ENCODE peak calls at places on chromosomes 6 and 20, in eight cellular contexts. One of them, this sample, is unnamed.

GRCh38 chr20:24640686-24641085 is 171.3 kb downstream of the SYNDIG1 start:
- DNase-seq in mesothelial cell of epicardium: no peak
- DNase-seq in AG04450: no peak
- DNase-seq in HL-60: no peak
- DNase-seq in AG09309: no peak
- DNase-seq in astrocyte of the spinal cord: no peak
- DNase-seq in progenitor cell of endocrine pancreas: no peak
- DNase-seq in brain microvascular endothelial cell: no peak
- DNase-seq in this sample: no peak

GRCh38 chr6:67393356-67393755 is 1241.7 kb upstream of the ADGRB3 start:
- DNase-seq in brain microvascular endothelial cell: peak
- DNase-seq in progenitor cell of endocrine pancreas: no peak
- DNase-seq in HL-60: no peak
- DNase-seq in AG04450: no peak
- DNase-seq in AG09309: no peak
- DNase-seq in mesothelial cell of epicardium: no peak
- DNase-seq in astrocyte of the spinal cord: no peak
- DNase-seq in this sample: no peak

GRCh38 chr20:23225407-23226060 is 125.1 kb upstream of the NXT1 start:
- DNase-seq in brain microvascular endothelial cell: peak
- DNase-seq in AG09309: peak
- DNase-seq in AG04450: peak
- DNase-seq in mesothelial cell of epicardium: no peak
- DNase-seq in HL-60: peak
- DNase-seq in progenitor cell of endocrine pancreas: no peak
- DNase-seq in astrocyte of the spinal cord: peak
- DNase-seq in this sample: no peak

GRCh38 chr20:44084439-44084838 is 102.5 kb downstream of the JPH2 start:
- DNase-seq in AG09309: no peak
- DNase-seq in astrocyte of the spinal cord: no peak
- DNase-seq in HL-60: no peak
- DNase-seq in progenitor cell of endocrine pancreas: no peak
- DNase-seq in mesothelial cell of epicardium: no peak
- DNase-seq in AG04450: no peak
- DNase-seq in brain microvascular endothelial cell: no peak
- DNase-seq in this sample: no peak

GRCh38 chr6:35736293-35736894 is 438 bp upstream of the ARMC12 start:
- DNase-seq in AG09309: no peak
- DNase-seq in astrocyte of the spinal cord: peak
- DNase-seq in AG04450: no peak
- DNase-seq in mesothelial cell of epicardium: peak
- DNase-seq in HL-60: no peak
- DNase-seq in progenitor cell of endocrine pancreas: peak
- DNase-seq in brain microvascular endothelial cell: peak
- DNase-seq in this sample: peak

GRCh38 chr20:34579191-34579661 is 20.7 kb downstream of the MAP1LC3A start:
- DNase-seq in progenitor cell of endocrine pancreas: no peak
- DNase-seq in HL-60: no peak
- DNase-seq in mesothelial cell of epicardium: no peak
- DNase-seq in brain microvascular endothelial cell: peak
- DNase-seq in astrocyte of the spinal cord: peak
- DNase-seq in AG04450: no peak
- DNase-seq in AG09309: peak
- DNase-seq in this sample: no peak

GRCh38 chr6:37381579-37381978 is 27.8 kb downstream of the RNF8 start:
- DNase-seq in astrocyte of the spinal cord: peak
- DNase-seq in mesothelial cell of epicardium: no peak
- DNase-seq in brain microvascular endothelial cell: peak
- DNase-seq in HL-60: peak
- DNase-seq in AG09309: peak
- DNase-seq in progenitor cell of endocrine pancreas: peak
- DNase-seq in AG04450: peak
- DNase-seq in this sample: no peak

GRCh38 chr6:24723270-24723669 is 4.3 kb upstream of the C6orf62 start:
- DNase-seq in mesothelial cell of epicardium: no peak
- DNase-seq in astrocyte of the spinal cord: no peak
- DNase-seq in AG09309: no peak
- DNase-seq in AG04450: no peak
- DNase-seq in progenitor cell of endocrine pancreas: no peak
- DNase-seq in brain microvascular endothelial cell: no peak
- DNase-seq in HL-60: no peak
- DNase-seq in this sample: no peak

GRCh38 chr6:100460650-100461204 is 4.0 kb downstream of the SIM1 start:
- DNase-seq in progenitor cell of endocrine pancreas: no peak
- DNase-seq in brain microvascular endothelial cell: no peak
- DNase-seq in HL-60: no peak
- DNase-seq in AG09309: no peak
- DNase-seq in mesothelial cell of epicardium: no peak
- DNase-seq in AG04450: no peak
- DNase-seq in astrocyte of the spinal cord: no peak
- DNase-seq in this sample: no peak

GRCh38 chr20:33332905-33333456 is 50.0 kb downstream of the BPIFB1 start:
- DNase-seq in HL-60: no peak
- DNase-seq in progenitor cell of endocrine pancreas: no peak
- DNase-seq in AG04450: no peak
- DNase-seq in astrocyte of the spinal cord: no peak
- DNase-seq in AG09309: no peak
- DNase-seq in mesothelial cell of epicardium: no peak
- DNase-seq in brain microvascular endothelial cell: no peak
- DNase-seq in this sample: no peak

GRCh38 chr6:157980288-157981131 is 1.2 kb upstream of the SYNJ2 start:
- DNase-seq in AG09309: no peak
- DNase-seq in AG04450: no peak
- DNase-seq in progenitor cell of endocrine pancreas: no peak
- DNase-seq in brain microvascular endothelial cell: no peak
- DNase-seq in mesothelial cell of epicardium: no peak
- DNase-seq in astrocyte of the spinal cord: no peak
- DNase-seq in HL-60: peak
- DNase-seq in this sample: no peak

GRCh38 chr20:51372966-51373365 is 169.6 kb downstream of the NFATC2 start:
- DNase-seq in HL-60: no peak
- DNase-seq in brain microvascular endothelial cell: no peak
- DNase-seq in AG09309: no peak
- DNase-seq in AG04450: no peak
- DNase-seq in astrocyte of the spinal cord: no peak
- DNase-seq in progenitor cell of endocrine pancreas: no peak
- DNase-seq in mesothelial cell of epicardium: no peak
- DNase-seq in this sample: no peak

GRCh38 chr6:146892613-146893401 is 294.0 kb downstream of the ADGB start:
- DNase-seq in AG04450: peak
- DNase-seq in brain microvascular endothelial cell: peak
- DNase-seq in HL-60: no peak
- DNase-seq in AG09309: peak
- DNase-seq in progenitor cell of endocrine pancreas: no peak
- DNase-seq in astrocyte of the spinal cord: peak
- DNase-seq in mesothelial cell of epicardium: no peak
- DNase-seq in this sample: no peak

GRCh38 chr20:15867017-15867416 is 706.2 kb downstream of the KIF16B start:
- DNase-seq in AG04450: no peak
- DNase-seq in progenitor cell of endocrine pancreas: no peak
- DNase-seq in astrocyte of the spinal cord: no peak
- DNase-seq in AG09309: no peak
- DNase-seq in brain microvascular endothelial cell: no peak
- DNase-seq in mesothelial cell of epicardium: no peak
- DNase-seq in HL-60: no peak
- DNase-seq in this sample: no peak

GRCh38 chr20:15865553-15865952 is 707.7 kb downstream of the KIF16B start:
- DNase-seq in mesothelial cell of epicardium: no peak
- DNase-seq in astrocyte of the spinal cord: no peak
- DNase-seq in brain microvascular endothelial cell: no peak
- DNase-seq in progenitor cell of endocrine pancreas: no peak
- DNase-seq in AG04450: no peak
- DNase-seq in HL-60: no peak
- DNase-seq in AG09309: no peak
- DNase-seq in this sample: no peak

GRCh38 chr20:15863735-15864134 is 709.5 kb downstream of the KIF16B start:
- DNase-seq in mesothelial cell of epicardium: no peak
- DNase-seq in HL-60: no peak
- DNase-seq in AG04450: no peak
- DNase-seq in brain microvascular endothelial cell: no peak
- DNase-seq in progenitor cell of endocrine pancreas: no peak
- DNase-seq in AG09309: no peak
- DNase-seq in astrocyte of the spinal cord: no peak
- DNase-seq in this sample: no peak

GRCh38 chr20:15862178-15862577 is 711.1 kb downstream of the KIF16B start:
- DNase-seq in astrocyte of the spinal cord: no peak
- DNase-seq in brain microvascular endothelial cell: no peak
- DNase-seq in HL-60: no peak
- DNase-seq in progenitor cell of endocrine pancreas: no peak
- DNase-seq in mesothelial cell of epicardium: no peak
- DNase-seq in AG09309: no peak
- DNase-seq in AG04450: no peak
- DNase-seq in this sample: no peak

GRCh38 chr20:15867899-15868298 is 705.3 kb downstream of the KIF16B start:
- DNase-seq in AG04450: no peak
- DNase-seq in mesothelial cell of epicardium: no peak
- DNase-seq in brain microvascular endothelial cell: no peak
- DNase-seq in progenitor cell of endocrine pancreas: no peak
- DNase-seq in HL-60: no peak
- DNase-seq in AG09309: no peak
- DNase-seq in astrocyte of the spinal cord: no peak
- DNase-seq in this sample: no peak
- TF ChIP-seq CTCF in AG04450: no peak
- TF ChIP-seq CTCF in mesothelial cell of epicardium: no peak
- TF ChIP-seq CTCF in brain microvascular endothelial cell: peak
- TF ChIP-seq CTCF in progenitor cell of endocrine pancreas: no peak
- TF ChIP-seq CTCF in HL-60: no peak
- TF ChIP-seq CTCF in AG09309: peak
- TF ChIP-seq CTCF in astrocyte of the spinal cord: no peak
- TF ChIP-seq CTCF in this sample: peak

GRCh38 chr20:36415475-36416002 is 109.4 kb downstream of the DLGAP4 start:
- DNase-seq in AG04450: no peak
- DNase-seq in AG09309: no peak
- DNase-seq in brain microvascular endothelial cell: no peak
- DNase-seq in HL-60: no peak
- DNase-seq in astrocyte of the spinal cord: no peak
- DNase-seq in progenitor cell of endocrine pancreas: no peak
- DNase-seq in mesothelial cell of epicardium: no peak
- DNase-seq in this sample: no peak
- TF ChIP-seq CTCF in AG04450: no peak
- TF ChIP-seq CTCF in AG09309: no peak
- TF ChIP-seq CTCF in brain microvascular endothelial cell: no peak
- TF ChIP-seq CTCF in HL-60: no peak
- TF ChIP-seq CTCF in astrocyte of the spinal cord: no peak
- TF ChIP-seq CTCF in progenitor cell of endocrine pancreas: no peak
- TF ChIP-seq CTCF in mesothelial cell of epicardium: no peak
- TF ChIP-seq CTCF in this sample: no peak

GRCh38 chr6:34657307-34657978 is 39.1 kb downstream of the ILRUN start:
- DNase-seq in AG09309: peak
- DNase-seq in HL-60: no peak
- DNase-seq in mesothelial cell of epicardium: no peak
- DNase-seq in progenitor cell of endocrine pancreas: no peak
- DNase-seq in astrocyte of the spinal cord: peak
- DNase-seq in AG04450: peak
- DNase-seq in brain microvascular endothelial cell: peak
- DNase-seq in this sample: no peak

GRCh38 chr6:34657037-34657306 is 39.6 kb downstream of the ILRUN start:
- DNase-seq in AG04450: no peak
- DNase-seq in AG09309: no peak
- DNase-seq in astrocyte of the spinal cord: no peak
- DNase-seq in mesothelial cell of epicardium: no peak
- DNase-seq in brain microvascular endothelial cell: no peak
- DNase-seq in HL-60: no peak
- DNase-seq in progenitor cell of endocrine pancreas: no peak
- DNase-seq in this sample: no peak

GRCh38 chr6:34658605-34659218 is 37.9 kb downstream of the ILRUN start:
- DNase-seq in astrocyte of the spinal cord: no peak
- DNase-seq in progenitor cell of endocrine pancreas: no peak
- DNase-seq in HL-60: no peak
- DNase-seq in AG09309: no peak
- DNase-seq in brain microvascular endothelial cell: no peak
- DNase-seq in AG04450: no peak
- DNase-seq in mesothelial cell of epicardium: no peak
- DNase-seq in this sample: no peak

GRCh38 chr6:34654061-34654460 is 42.5 kb downstream of the ILRUN start:
- DNase-seq in AG04450: no peak
- DNase-seq in progenitor cell of endocrine pancreas: no peak
- DNase-seq in HL-60: no peak
- DNase-seq in brain microvascular endothelial cell: no peak
- DNase-seq in AG09309: no peak
- DNase-seq in mesothelial cell of epicardium: no peak
- DNase-seq in astrocyte of the spinal cord: no peak
- DNase-seq in this sample: no peak

DNA sequence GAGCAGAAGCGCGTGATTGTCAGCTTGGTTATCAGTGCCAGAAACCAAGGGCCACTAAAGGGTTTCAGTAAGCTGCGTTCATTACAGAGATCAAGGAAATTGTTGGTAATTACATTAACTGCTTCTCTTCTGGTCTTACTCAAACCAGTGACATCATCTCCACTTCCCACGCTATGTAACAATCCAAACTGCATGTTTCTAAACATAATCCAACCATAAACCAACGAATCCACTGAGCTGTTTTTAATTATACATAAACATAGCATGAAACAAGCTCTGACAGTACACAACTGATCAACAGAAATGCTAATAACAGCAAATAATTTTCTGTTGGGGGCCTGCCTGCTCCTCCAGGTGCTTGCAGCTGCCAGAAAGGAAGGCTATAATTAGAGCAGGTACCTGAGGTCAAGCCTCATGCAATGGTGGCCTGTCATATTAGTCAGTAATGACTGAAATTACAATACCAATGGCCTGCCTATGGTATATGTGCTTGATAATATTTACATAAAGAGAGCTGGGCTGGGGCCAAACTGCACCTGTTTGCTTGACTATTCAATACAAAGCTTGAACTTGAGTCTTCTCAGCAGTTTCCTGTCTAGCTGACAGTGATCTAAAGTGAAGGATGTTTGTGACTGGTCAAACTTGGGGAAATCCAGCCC is 40.1 kb downstream of the ILRUN start:
- DNase-seq in brain microvascular endothelial cell: no peak
- DNase-seq in progenitor cell of endocrine pancreas: no peak
- DNase-seq in mesothelial cell of epicardium: no peak
- DNase-seq in HL-60: no peak
- DNase-seq in astrocyte of the spinal cord: peak
- DNase-seq in AG04450: peak
- DNase-seq in AG09309: peak
- DNase-seq in this sample: no peak
- TF ChIP-seq CTCF in brain microvascular endothelial cell: no peak
- TF ChIP-seq CTCF in progenitor cell of endocrine pancreas: no peak
- TF ChIP-seq CTCF in mesothelial cell of epicardium: no peak
- TF ChIP-seq CTCF in HL-60: no peak
- TF ChIP-seq CTCF in astrocyte of the spinal cord: no peak
- TF ChIP-seq CTCF in AG04450: no peak
- TF ChIP-seq CTCF in AG09309: no peak
- TF ChIP-seq CTCF in this sample: no peak

DNA sequence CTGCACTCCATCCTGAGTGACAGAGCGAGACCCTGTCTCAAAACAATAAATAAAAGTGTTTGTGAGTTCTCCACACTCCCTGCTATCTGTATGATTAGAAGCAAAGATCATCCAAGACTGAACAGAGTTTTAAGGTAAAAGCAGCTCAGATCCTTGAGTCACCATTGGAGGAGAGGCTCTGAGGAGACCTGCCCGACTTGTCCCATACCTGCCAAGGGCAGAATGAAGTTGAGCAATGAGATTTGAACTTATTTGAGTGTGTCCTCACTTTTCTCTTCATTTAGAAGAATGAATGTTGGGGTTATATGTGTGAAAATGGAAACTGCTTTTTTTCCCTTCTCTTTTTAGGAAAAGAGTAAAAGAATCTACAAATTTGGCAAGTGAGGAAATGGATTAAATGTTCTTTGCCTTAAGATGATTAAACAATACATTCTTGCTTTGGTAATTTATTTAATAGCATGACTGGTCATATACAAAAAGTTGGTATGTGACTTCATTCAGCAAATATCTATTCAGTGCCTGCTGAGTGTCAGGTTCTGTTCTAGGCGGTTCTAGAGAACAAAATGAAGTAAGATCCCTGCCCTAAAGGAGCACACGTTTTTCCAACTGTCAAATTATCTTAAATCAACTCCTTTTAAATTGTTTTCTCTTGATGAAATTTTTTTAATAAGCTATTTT is 195.7 kb downstream of the ALDH8A1 start:
- DNase-seq in AG09309: no peak
- DNase-seq in HL-60: no peak
- DNase-seq in progenitor cell of endocrine pancreas: no peak
- DNase-seq in AG04450: no peak
- DNase-seq in mesothelial cell of epicardium: no peak
- DNase-seq in brain microvascular endothelial cell: no peak
- DNase-seq in astrocyte of the spinal cord: no peak
- DNase-seq in this sample: no peak
- TF ChIP-seq CTCF in AG09309: no peak
- TF ChIP-seq CTCF in HL-60: no peak
- TF ChIP-seq CTCF in progenitor cell of endocrine pancreas: no peak
- TF ChIP-seq CTCF in AG04450: no peak
- TF ChIP-seq CTCF in mesothelial cell of epicardium: no peak
- TF ChIP-seq CTCF in brain microvascular endothelial cell: no peak
- TF ChIP-seq CTCF in astrocyte of the spinal cord: no peak
- TF ChIP-seq CTCF in this sample: no peak

This sample was measured in neural crest cell.